ENCODE peak calls at places on chromosomes 6 and 20, in eight cellular contexts. F is cardiac muscle cell, Z is GM06990, D is suprapubic skin, G is left ventricle myocardium inferior, M is mucosa of descending colon, W is ascending aorta, K is bronchial epithelial cell. E is an unnamed sample.

GRCh38 chr20:50510706-50511401 is 671 bp downstream of the PTPN1 start:
- DNase-seq in F (no peak), Z (no peak), D (peak), G (peak), M (peak), W (no peak), K (no peak), E (no peak)

GRCh38 chr20:50625986-50626677 is 65.2 kb downstream of the RIPOR3 start:
- DNase-seq in F (peak), Z (no peak), D (no peak), G (peak), M (peak), W (peak), K (no peak), E (peak)

GRCh38 chr20:51350941-51351631 is 191.4 kb downstream of the NFATC2 start:
- DNase-seq in F (peak), Z (no peak), D (peak), G (no peak), M (no peak), W (no peak), K (peak), E (peak)

GRCh38 chr20:36394340-36394965 is 88.3 kb downstream of the DLGAP4 start:
- DNase-seq in F (no peak), Z (no peak), D (peak), G (no peak), M (no peak), W (no peak), K (peak), E (peak)

GRCh38 chr6:36848658-36849441 is 9.6 kb upstream of the CPNE5 start:
- DNase-seq in F (peak), Z (no peak), D (peak), G (peak), M (peak), W (no peak), K (peak), E (peak)

GRCh38 chr6:160041608-160042007 is 72.7 kb downstream of the IGF2R start:
- DNase-seq in F (peak), Z (no peak), D (no peak), G (peak), M (no peak), W (no peak), K (peak), E (peak)

GRCh38 chr20:63287697-63288580 is 5.0 kb upstream of the COL20A1 start:
- DNase-seq in F (no peak), Z (no peak), D (no peak), G (no peak), M (no peak), W (no peak), K (no peak), E (no peak)

GRCh38 chr20:6039766-6040165 is 14.1 kb downstream of the LRRN4 start:
- DNase-seq in F (no peak), Z (no peak), D (no peak), G (no peak), M (no peak), W (no peak), K (no peak), E (no peak)

GRCh38 chr20:2713285-2713684 is 20.7 kb downstream of the EBF4 start:
- DNase-seq in F (no peak), Z (no peak), D (no peak), G (no peak), M (no peak), W (no peak), K (peak), E (no peak)

GRCh38 chr20:20360464-20360863 is 7.4 kb upstream of the INSM1 start:
- DNase-seq in F (peak), Z (no peak), D (no peak), G (no peak), M (peak), W (no peak), K (peak), E (peak)

GRCh38 chr20:4476903-4477302 is 244.8 kb upstream of the PRND start:
- DNase-seq in F (no peak), Z (no peak), D (no peak), G (no peak), M (no peak), W (peak), K (no peak), E (no peak)

GRCh38 chr20:23244207-23244915 is 106.2 kb upstream of the NXT1 start:
- DNase-seq in F (peak), Z (no peak), D (no peak), G (no peak), M (no peak), W (no peak), K (no peak), E (peak)

GRCh38 chr20:53623454-53624206 is 30.0 kb upstream of the ZNF217 start:
- DNase-seq in F (peak), Z (peak), D (peak), G (peak), M (peak), W (peak), K (peak), E (peak)

GRCh38 chr6:70956451-70957283 is at the start of gene B3GAT2:
- DNase-seq in F (peak), Z (peak), D (no peak), G (no peak), M (peak), W (no peak), K (no peak), E (peak)

GRCh38 chr20:53942121-53942816 is 128.1 kb downstream of the BCAS1 start:
- DNase-seq in F (no peak), Z (peak), D (no peak), G (no peak), M (no peak), W (no peak), K (peak), E (no peak)

GRCh38 chr6:131740161-131740560 is 29.3 kb upstream of the CTAGE9 start:
- DNase-seq in F (no peak), Z (no peak), D (no peak), G (no peak), M (no peak), W (no peak), K (no peak), E (peak)

GRCh38 chr6:113447088-113447831 is 409.9 kb upstream of the MARCKS start:
- DNase-seq in F (peak), Z (no peak), D (no peak), G (no peak), M (peak), W (no peak), K (peak), E (peak)

GRCh38 chr20:33524261-33524660 is 34.4 kb downstream of the CBFA2T2 start:
- DNase-seq in F (no peak), Z (no peak), D (no peak), G (no peak), M (no peak), W (no peak), K (no peak), E (no peak)

GRCh38 chr6:87180105-87180504 is 24.7 kb downstream of the ZNF292 start:
- DNase-seq in F (no peak), Z (no peak), D (no peak), G (no peak), M (no peak), W (no peak), K (no peak), E (peak)

GRCh38 chr6:169702640-169703246 is 817 bp downstream of the C6orf120 start:
- DNase-seq in F (no peak), Z (peak), D (peak), G (peak), M (peak), W (peak), K (peak), E (no peak)

GRCh38 chr20:10985536-10985935 is 311.7 kb upstream of the JAG1 start:
- DNase-seq in F (peak), Z (no peak), D (no peak), G (no peak), M (no peak), W (no peak), K (peak), E (peak)

GRCh38 chr6:148166339-148166949 is 176.2 kb upstream of the SASH1 start:
- DNase-seq in F (peak), Z (no peak), D (no peak), G (no peak), M (peak), W (no peak), K (peak), E (peak)

GRCh38 chr20:31704225-31705119 is 18.2 kb downstream of the BCL2L1 start:
- DNase-seq in F (peak), Z (no peak), D (no peak), G (peak), M (peak), W (no peak), K (peak), E (no peak)

GRCh38 chr6:11096109-11096508 is 2.5 kb downstream of the SMIM13 start:
- DNase-seq in F (peak), Z (no peak), D (no peak), G (no peak), M (peak), W (no peak), K (peak), E (peak)

GRCh38 chr6:138896104-138896756 is 91.8 kb downstream of the REPS1 start:
- DNase-seq in F (no peak), Z (no peak), D (no peak), G (no peak), M (no peak), W (no peak), K (no peak), E (no peak)

GRCh38 chr6:76788154-76788553 is 675.1 kb downstream of the HTR1B start:
- DNase-seq in F (no peak), Z (no peak), D (no peak), G (no peak), M (no peak), W (no peak), K (no peak), E (no peak)
- TF ChIP-seq CTCF in F (no peak), Z (no peak), D (no peak), G (no peak), M (no peak), W (no peak), K (no peak), E (no peak)

DNA sequence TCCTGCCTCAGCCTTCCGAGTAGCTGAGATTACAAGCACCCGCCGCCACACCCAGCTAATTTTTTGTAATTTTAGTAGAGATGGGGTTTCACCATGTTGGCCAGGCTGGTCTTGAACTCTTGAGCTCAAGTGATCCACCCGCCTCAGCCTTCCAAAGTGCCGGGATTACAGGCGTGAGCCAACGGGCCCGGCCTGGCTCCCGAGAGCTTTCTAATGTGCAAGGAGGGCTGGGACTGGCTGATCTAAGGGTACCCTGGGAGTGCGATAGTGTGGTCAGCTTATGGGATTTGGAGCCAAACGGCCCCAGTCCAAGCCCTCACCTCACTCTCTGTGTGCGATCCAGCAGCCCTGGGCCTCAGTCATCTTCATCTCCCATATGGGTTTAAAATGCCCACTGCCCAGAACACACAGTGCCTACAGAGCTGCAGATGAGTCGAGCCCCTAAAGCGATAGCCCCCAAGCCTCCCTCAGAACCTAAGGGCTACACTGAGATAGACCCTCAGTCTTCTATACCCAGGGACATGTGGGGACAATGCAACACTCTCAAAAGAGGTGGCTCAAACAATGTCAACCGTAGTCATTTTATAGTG is 50.2 kb downstream of the SSR1 start:
- DNase-seq in F (no peak), Z (no peak), D (no peak), G (no peak), M (no peak), W (peak), K (no peak), E (no peak)
- H3K4me3 ChIP-seq in F (no peak), Z (no peak), D (no peak), G (no peak), M (no peak), W (no peak), K (no peak), E (no peak)

GRCh38 chr6:166269301-166270039 is 38.7 kb downstream of the PRR18 start:
- DNase-seq in F (no peak), Z (no peak), D (no peak), G (no peak), M (no peak), W (no peak), K (no peak), E (no peak)
- TF ChIP-seq CTCF in F (no peak), Z (no peak), D (no peak), G (no peak), M (no peak), W (no peak), K (no peak), E (no peak)

DNA sequence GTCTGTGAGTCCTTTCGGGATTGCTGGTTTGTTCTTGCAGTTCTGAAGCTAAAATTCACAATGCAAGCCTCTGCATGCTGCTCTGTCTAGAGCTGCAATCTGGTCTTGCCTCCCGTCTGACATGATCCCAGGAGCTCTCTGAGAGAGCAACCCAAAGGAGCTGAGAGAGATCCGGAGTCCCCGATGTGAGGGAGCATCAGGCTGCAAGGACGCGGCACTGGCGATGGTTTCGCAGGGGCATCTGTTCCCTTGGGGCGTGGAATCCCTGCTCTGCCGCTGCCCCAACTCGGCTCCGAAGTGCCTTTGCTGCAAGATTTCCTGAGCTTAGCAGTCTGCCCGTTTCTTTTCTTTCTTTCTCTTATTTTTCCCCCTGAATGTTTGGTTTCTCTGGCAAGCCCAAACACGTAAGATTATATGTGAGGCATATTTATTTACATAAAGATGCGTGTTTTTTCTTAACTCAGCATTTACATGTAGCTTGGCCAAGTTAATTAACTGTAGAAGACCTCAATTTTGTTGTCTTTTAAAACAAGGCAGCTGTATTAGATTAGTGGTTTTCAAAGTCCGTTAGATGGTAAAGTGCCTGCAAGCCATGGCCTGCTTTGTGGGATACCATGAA is 873.0 kb downstream of the KIF16B start:
- DNase-seq in F (no peak), Z (no peak), D (no peak), G (no peak), M (no peak), W (no peak), K (peak), E (no peak)
- H3K4me3 ChIP-seq in F (no peak), Z (no peak), D (peak), G (no peak), M (no peak), W (no peak), K (peak), E (no peak)

GRCh38 chr20:18380908-18381529 is 85.8 kb downstream of the DZANK1 start:
- DNase-seq in F (no peak), Z (no peak), D (no peak), G (no peak), M (no peak), W (no peak), K (no peak), E (no peak)
- TF ChIP-seq CTCF in F (no peak), Z (peak), D (no peak), G (no peak), M (no peak), W (no peak), K (peak), E (no peak)

GRCh38 chr6:105178636-105179035 is 1.2 kb downstream of the POPDC3 start:
- DNase-seq in F (no peak), Z (no peak), D (no peak), G (no peak), M (no peak), W (no peak), K (no peak), E (no peak)

GRCh38 chr6:105177521-105177920 is 2.3 kb downstream of the POPDC3 start:
- DNase-seq in F (no peak), Z (no peak), D (no peak), G (no peak), M (no peak), W (no peak), K (no peak), E (no peak)

GRCh38 chr6:105178110-105178509 is 1.7 kb downstream of the POPDC3 start:
- DNase-seq in F (peak), Z (no peak), D (no peak), G (no peak), M (no peak), W (no peak), K (peak), E (peak)

GRCh38 chr6:105181981-105182515 is 2.2 kb upstream of the POPDC3 start:
- DNase-seq in F (no peak), Z (no peak), D (no peak), G (no peak), M (no peak), W (no peak), K (no peak), E (no peak)

DNA sequence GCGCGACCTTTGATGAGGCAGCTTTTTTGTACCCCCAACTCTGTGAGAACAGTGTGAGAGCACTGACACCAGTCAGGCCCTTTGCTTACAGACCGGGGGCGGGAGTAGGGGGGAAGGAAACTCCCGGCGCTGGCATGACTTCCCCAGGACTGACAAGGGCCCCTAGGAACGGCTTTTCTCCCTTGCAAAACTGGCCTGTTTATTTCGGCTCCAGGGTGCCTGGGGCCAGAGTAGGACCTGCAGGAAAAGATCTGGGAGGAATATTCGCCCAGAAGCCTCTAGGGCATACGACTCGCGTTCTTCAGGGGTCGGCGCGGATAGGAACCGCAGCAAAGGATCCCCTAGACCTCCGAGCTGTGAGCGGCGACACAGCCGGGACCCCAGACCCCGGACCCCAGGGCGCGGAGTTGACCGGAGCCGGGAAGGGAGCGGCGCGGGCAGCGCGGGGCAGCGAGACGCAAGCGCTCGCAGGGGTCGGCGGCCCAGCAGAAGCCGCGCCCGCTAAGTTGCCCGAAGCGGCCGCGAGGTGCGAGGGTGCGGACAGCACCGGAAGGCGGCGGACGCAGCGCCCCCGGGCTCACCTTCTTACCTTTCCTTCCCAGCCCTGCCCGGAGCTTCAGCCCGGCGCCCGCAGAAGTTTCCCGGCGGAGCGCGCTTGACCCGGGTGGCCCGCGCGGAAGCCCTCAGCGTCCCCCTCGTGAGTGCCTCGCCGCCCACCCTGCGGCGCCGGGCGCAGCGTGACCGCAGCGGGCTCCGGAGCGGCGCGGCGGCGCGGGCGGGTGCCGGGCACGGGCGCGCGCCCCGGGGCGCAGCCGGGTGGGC is at the start of gene POPDC3:
- DNase-seq in F (peak), Z (peak), D (no peak), G (no peak), M (no peak), W (no peak), K (no peak), E (no peak)
- H3K4me3 ChIP-seq in F (peak), Z (peak), D (peak), G (peak), M (no peak), W (peak), K (peak), E (peak)

GRCh38 chr6:145887969-145888368 is 73.4 kb upstream of the FBXO30 start:
- DNase-seq in F (peak), Z (peak), D (no peak), G (peak), M (peak), W (no peak), K (peak), E (peak)
- TF ChIP-seq CTCF in F (peak), Z (peak), D (peak), G (peak), M (no peak), W (peak), K (no peak), E (peak)

GRCh38 chr6:23348185-23348584 is 777.8 kb upstream of the NRSN1 start:
- DNase-seq in F (no peak), Z (no peak), D (no peak), G (no peak), M (no peak), W (no peak), K (no peak), E (no peak)
- H3K4me3 ChIP-seq in F (no peak), Z (no peak), D (no peak), G (no peak), M (no peak), W (no peak), K (no peak), E (no peak)